ENCODE peak calls at places on chromosomes 7 and 10, in six cellular contexts. F, R, I, P, C and W are unnamed samples.

GRCh38 chr10:26486304-26486703 is 48.2 kb downstream of the APBB1IP start:
- DNase-seq in C (no peak), I (peak; percentile 98), R (no peak), F (peak; percentile 32), P (peak; percentile 60), W (no peak)

GRCh38 chr10:79316671-79317431 is 30.4 kb upstream of the PPIF start:
- DNase-seq in F (peak; percentile 29), C (no peak), I (no peak), P (peak; percentile 39), R (no peak), W (no peak)

GRCh38 chr10:58511765-58512469 is 755 bp upstream of the BICC1 start:
- DNase-seq in I (peak; percentile 4), R (peak; percentile 49), C (peak; percentile 34), F (peak; percentile 43), P (no peak), W (no peak)

GRCh38 chr10:87545783-87546182 is 41.1 kb downstream of the MINPP1 start:
- DNase-seq in C (no peak), P (no peak), I (no peak), F (no peak), R (no peak), W (no peak)

GRCh38 chr10:108598831-108599230 is 1324.5 kb downstream of the XPNPEP1 start:
- DNase-seq in C (no peak), F (no peak), I (no peak), P (no peak), R (no peak), W (no peak)

GRCh38 chr10:124670849-124671248 is 73.3 kb downstream of the FAM53B start:
- DNase-seq in P (no peak), I (peak; percentile 56), R (no peak), C (no peak), F (no peak), W (no peak)

GRCh38 chr10:93023013-93023650 is 37.5 kb upstream of the CYP26C1 start:
- DNase-seq in R (no peak), P (no peak), F (no peak), C (no peak), I (peak; percentile 58), W (no peak)

GRCh38 chr10:124249812-124250432 is 156.5 kb upstream of the CHST15 start:
- DNase-seq in F (no peak), P (no peak), R (peak; percentile 58), C (peak; percentile 35), I (no peak), W (no peak)

GRCh38 chr10:44306147-44306710 is 78.7 kb downstream of the CXCL12 start:
- DNase-seq in P (peak; percentile 13), F (peak; percentile 85), C (no peak), I (no peak), R (no peak), W (no peak)

GRCh38 chr7:92768501-92769360 is 67.6 kb downstream of the CDK6 start:
- DNase-seq in P (peak; percentile 61), R (no peak), C (no peak), F (peak; percentile 64), I (no peak), W (no peak)

GRCh38 chr10:8133146-8133545 is 78.7 kb downstream of the GATA3 start:
- DNase-seq in C (no peak), F (no peak), I (no peak), P (no peak), R (no peak), W (no peak)

GRCh38 chr7:55185941-55186609 is 167.3 kb downstream of the EGFR start:
- DNase-seq in F (peak; percentile 96), P (peak; percentile 84), C (no peak), I (peak; percentile 94), R (peak; percentile 22), W (no peak)

GRCh38 chr10:98414932-98415709 is at the start of gene PYROXD2:
- DNase-seq in R (peak; percentile 81), C (peak; percentile 94), F (peak; percentile 88), P (peak; percentile 90), I (peak; percentile 80), W (peak; percentile 42)

GRCh38 chr7:105218215-105218614 is 170.5 kb downstream of the SRPK2 start:
- DNase-seq in I (peak; percentile 72), P (no peak), C (no peak), R (no peak), F (peak; percentile 8), W (no peak)

GRCh38 chr10:7354330-7355047 is 56.3 kb downstream of the SFMBT2 start:
- DNase-seq in F (peak; percentile 80), C (no peak), R (no peak), I (peak; percentile 27), P (peak; percentile 70), W (no peak)

GRCh38 chr7:137373507-137373906 is 30.0 kb upstream of the PTN start:
- DNase-seq in P (no peak), I (no peak), F (no peak), C (no peak), R (no peak), W (no peak)

GRCh38 chr7:104552102-104552501 is 223.7 kb downstream of the LHFPL3 start:
- DNase-seq in F (peak; percentile 4), C (peak; percentile 59), I (peak; percentile 77), P (peak; percentile 0), R (peak; percentile 73), W (peak; percentile 81)

GRCh38 chr7:44391171-44391570 is 65.8 kb upstream of the CAMK2B start:
- DNase-seq in I (no peak), P (no peak), F (no peak), R (peak; percentile 10), C (peak; percentile 13), W (no peak)
- H3K4me1 ChIP-seq in I (no peaks in the 10 kb centered on the region), P (peaks cover 8% of the 10 kb centered on the region), F (peaks cover 3% of the 10 kb centered on the region), R (no peaks in the 10 kb centered on the region), C (no peaks in the 10 kb centered on the region), W (no peaks in the 10 kb centered on the region)

DNA sequence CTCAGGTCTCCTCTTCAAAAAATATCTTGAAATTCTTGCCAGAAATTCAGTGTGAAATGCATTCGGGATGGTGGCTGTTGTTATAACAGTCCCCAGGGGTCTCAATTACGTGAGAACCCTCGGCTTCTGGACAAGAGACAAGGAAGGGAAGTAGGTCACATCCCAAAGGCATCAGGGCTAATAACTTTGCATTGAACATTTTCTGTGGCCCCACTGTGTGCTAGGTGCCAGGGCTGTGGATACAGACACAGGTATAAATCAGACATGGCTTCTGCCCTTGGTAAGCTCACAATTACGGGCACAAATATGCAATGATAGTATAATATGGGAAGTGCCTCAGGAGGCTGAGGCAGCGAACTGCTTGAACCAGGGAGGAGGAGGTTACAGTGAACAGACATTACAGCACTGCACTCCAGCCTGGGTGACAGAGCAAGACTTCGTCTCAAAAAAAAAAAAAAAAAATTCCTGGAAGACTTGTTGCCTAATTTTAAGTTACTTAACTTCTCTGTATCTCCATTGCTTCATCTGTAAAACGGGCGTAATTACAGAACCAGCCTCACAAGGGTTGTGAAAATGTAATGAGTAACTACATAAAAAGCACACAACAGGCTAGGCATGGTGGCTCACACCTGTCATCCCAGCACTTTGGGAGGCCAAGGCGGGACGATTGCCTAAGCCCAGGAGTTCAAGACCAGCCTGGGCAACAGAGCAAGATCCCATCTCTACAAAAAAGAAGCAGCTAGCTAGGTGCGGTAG is 2.5 kb upstream of the RHBDD2 start:
- DNase-seq in P (peak; percentile 22), R (no peak), F (no peak), C (no peak), I (peak; percentile 97), W (no peak)
- H3K4me2 ChIP-seq in P (no peak overlapping the region), R (no peak overlapping the region), F (no peak overlapping the region), C (no peak overlapping the region), I (no peak overlapping the region), W (no peak overlapping the region)

DNA sequence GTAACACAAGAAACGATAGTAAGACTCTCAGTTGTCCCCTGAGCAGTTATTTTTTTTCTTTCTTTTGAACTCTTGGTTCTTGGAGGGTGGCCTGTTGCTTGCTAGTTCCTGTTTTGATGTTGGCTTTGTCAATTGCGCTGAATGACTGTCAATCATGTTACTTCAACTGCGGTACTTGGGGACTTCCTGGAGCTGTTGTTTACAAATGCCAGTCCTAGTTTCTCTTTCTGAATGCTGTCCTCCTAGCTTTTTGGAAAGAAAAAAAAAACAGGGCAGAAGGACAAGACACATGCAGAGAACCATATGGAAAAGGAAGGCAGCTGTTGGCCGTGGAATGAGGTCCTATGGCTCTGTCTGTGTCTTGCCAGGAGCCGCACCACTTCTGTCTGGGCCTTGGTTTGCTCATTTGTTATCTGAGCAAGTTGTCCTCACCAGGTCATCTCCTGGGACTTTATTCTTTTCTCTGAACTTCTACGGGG is 7.0 kb upstream of the PDCD4 start:
- DNase-seq in P (peak; percentile 49), F (no peak), I (peak; percentile 35), R (no peak), C (no peak), W (no peak)
- H4K91ac ChIP-seq in P (no peak overlapping the region), F (peak overlapping the region; percentile 19), I (peak overlapping the region; percentile 52), R (no peak overlapping the region), C (no peak overlapping the region), W (no peak overlapping the region)

GRCh38 chr7:150745086-150745485 is 7.9 kb downstream of the GIMAP5 start:
- DNase-seq in P (no peak), I (no peak), C (no peak), F (no peak), R (no peak), W (no peak)
- H3K4me1 ChIP-seq in P (no peaks in the 10 kb centered on the region), I (no peaks in the 10 kb centered on the region), C (no peaks in the 10 kb centered on the region), F (no peaks in the 10 kb centered on the region), R (no peaks in the 10 kb centered on the region), W (no peaks in the 10 kb centered on the region)

DNA sequence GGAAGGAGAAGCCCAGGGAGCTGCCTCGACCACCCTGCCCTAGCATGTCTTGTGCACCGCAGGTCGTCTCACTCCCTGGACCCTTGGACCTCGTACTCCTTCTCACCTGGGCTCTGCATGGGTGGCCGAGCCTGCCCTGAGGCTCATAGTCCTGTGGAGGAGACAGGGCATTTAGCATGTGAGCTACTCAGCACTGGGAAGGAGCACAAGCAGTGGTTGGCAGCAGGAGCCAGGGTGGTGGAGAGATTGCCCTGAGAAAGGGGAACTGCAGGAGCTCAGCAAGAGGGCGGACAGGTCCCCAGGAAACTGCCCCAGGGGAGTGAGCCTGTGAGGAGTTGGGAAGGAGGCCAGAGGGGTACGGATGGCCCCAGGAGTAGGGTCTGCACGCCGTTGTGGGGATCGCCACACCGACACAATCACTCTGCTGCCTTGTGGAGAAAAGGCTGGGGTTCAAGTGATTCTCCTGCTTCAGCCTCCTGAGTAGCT is 17.5 kb downstream of the UBE2D4 start:
- DNase-seq in P (no peak), C (no peak), R (no peak), F (no peak), I (no peak), W (no peak)
- H3K4me2 ChIP-seq in P (no peak overlapping the region), C (no peak overlapping the region), R (no peak overlapping the region), F (no peak overlapping the region), I (no peak overlapping the region), W (no peak overlapping the region)

DNA sequence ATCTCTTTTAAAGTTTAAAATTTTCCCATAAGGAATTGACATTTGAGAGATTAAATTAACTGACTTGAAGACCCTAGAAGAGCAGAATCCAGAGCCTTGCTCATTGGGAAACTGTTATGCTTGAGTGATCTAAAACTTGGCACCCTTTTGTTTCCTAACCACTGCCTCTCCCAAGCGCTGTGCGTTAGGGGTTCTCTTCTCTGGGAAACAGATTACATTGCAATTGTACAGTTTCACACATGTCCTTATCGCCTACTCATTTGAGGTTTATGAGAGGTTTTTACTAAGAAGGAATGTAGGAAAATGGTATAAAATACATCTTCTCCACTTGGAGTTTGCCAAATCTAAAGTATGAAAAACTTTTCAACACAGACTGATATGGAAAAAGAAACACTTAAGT is 126.8 kb upstream of the AMPH start:
- DNase-seq in I (no peak), F (no peak), R (no peak), C (no peak), P (no peak), W (no peak)
- H4K91ac ChIP-seq in I (no peak overlapping the region), F (no peak overlapping the region), R (no peak overlapping the region), C (no peak overlapping the region), P (no peak overlapping the region), W (no peak overlapping the region)